ENCODE peak calls at places on chromosomes 11 and 22, in four cellular contexts. G is ACHN, B is AG09309, R is non-pigmented ciliary epithelial cell. U is an unnamed sample.

GRCh38 chr22:43402128-43402527 is 9.7 kb upstream of the MPPED1 start:
- DNase-seq in G (no peak), R (no peak), B (no peak), U (no peak)

GRCh38 chr22:35642305-35642741 is 5.9 kb upstream of the APOL6 start:
- DNase-seq in G (no peak), B (no peak), R (no peak), U (no peak)

GRCh38 chr22:40728731-40729189 is 49.5 kb downstream of the MCHR1 start:
- DNase-seq in B (no peak), G (no peak), R (peak), U (no peak)

GRCh38 chr22:48492371-48493320 is 1335.0 kb downstream of the BRD1 start:
- DNase-seq in B (peak), G (peak), R (peak), U (peak)

GRCh38 chr11:71251159-71251721 is 1.1 kb downstream of the SHANK2 start:
- DNase-seq in B (no peak), R (no peak), G (peak), U (peak)

GRCh38 chr11:122149232-122149631 is 33.2 kb upstream of the BLID start:
- DNase-seq in B (no peak), G (no peak), R (no peak), U (no peak)

GRCh38 chr11:118411523-118411922 is 10.1 kb downstream of the ATP5MG start:
- DNase-seq in B (no peak), R (no peak), G (no peak), U (no peak)

GRCh38 chr11:28702450-28702790 is 594.2 kb downstream of the METTL15 start:
- DNase-seq in R (no peak), B (no peak), G (no peak), U (peak)

GRCh38 chr11:47714554-47715081 is 551 bp downstream of the AGBL2 start:
- DNase-seq in B (no peak), G (peak), R (no peak), U (peak)

GRCh38 chr11:83152245-83152644 is 4.7 kb upstream of the PCF11 start:
- DNase-seq in B (no peak), R (no peak), G (no peak), U (no peak)

GRCh38 chr11:44977493-44977984 is 26.9 kb upstream of the TP53I11 start:
- DNase-seq in B (no peak), G (no peak), R (no peak), U (peak)

GRCh38 chr22:48098936-48099245 is 1336.4 kb downstream of the TBC1D22A start:
- DNase-seq in B (no peak), R (no peak), G (no peak), U (no peak)

GRCh38 chr11:106958506-106959248 is 59.6 kb downstream of the GUCY1A2 start:
- DNase-seq in B (no peak), G (no peak), R (no peak), U (no peak)

GRCh38 chr11:71139516-71140205 is 112.7 kb downstream of the SHANK2 start:
- DNase-seq in R (no peak), B (no peak), G (no peak), U (no peak)

GRCh38 chr11:62931501-62932278 is 10.5 kb upstream of the CHRM1 start:
- DNase-seq in B (no peak), G (no peak), R (no peak), U (no peak)

GRCh38 chr22:19872779-19873137 is 18.1 kb upstream of the GNB1L start:
- DNase-seq in B (no peak), G (no peak), R (no peak), U (no peak)

GRCh38 chr11:10348650-10349280 is 43.9 kb downstream of the ADM start:
- DNase-seq in R (peak), G (peak), B (no peak), U (no peak)

GRCh38 chr22:19597399-19597735 is 73.2 kb upstream of the CLDN5 start:
- DNase-seq in R (no peak), G (no peak), B (no peak), U (no peak)

GRCh38 chr11:14974021-14974698 is 2.0 kb upstream of the CALCA start:
- DNase-seq in R (no peak), B (no peak), G (no peak), U (no peak)

GRCh38 chr11:108122166-108122628 is 830 bp downstream of the ACAT1 start:
- DNase-seq in B (no peak), G (no peak), R (no peak), U (no peak)

GRCh38 chr22:41217553-41218157 is 12.5 kb downstream of the L3MBTL2 start:
- DNase-seq in G (no peak), R (peak), B (peak), U (no peak)

GRCh38 chr11:72592698-72593097 is 81.5 kb downstream of the PDE2A start:
- DNase-seq in R (no peak), B (no peak), G (no peak), U (no peak)

GRCh38 chr11:12214751-12215150 is 104.4 kb downstream of the MICAL2 start:
- DNase-seq in B (no peak), G (no peak), R (no peak), U (no peak)

GRCh38 chr11:131311746-131312145 is 58.7 kb upstream of the NTM start:
- DNase-seq in G (no peak), R (no peak), B (no peak), U (no peak)

GRCh38 chr11:131888230-131888826 is 517.9 kb downstream of the NTM start:
- DNase-seq in B (peak), R (peak), G (peak), U (no peak)

GRCh38 chr11:103807806-103808205 is 228.6 kb upstream of the DDI1 start:
- DNase-seq in G (no peak), B (no peak), R (no peak), U (no peak)

U was measured in A549.